ENCODE peak calls at places on chromosomes 5 and 9, in five cellular contexts. G, C, I, L and T are unnamed samples.

GRCh38 chr9:86659413-86660046 is 287.8 kb downstream of the GAS1 start:
- DNase-seq in C (no peak), I (no peak), L (no peak), G (no peak), T (no peak)

GRCh38 chr5:125214080-125214479 is 467.6 kb upstream of the ZNF608 start:
- DNase-seq in I (no peak), L (no peak), C (no peak), G (no peak), T (no peak)

GRCh38 chr9:73176450-73176875 is 24.8 kb downstream of the ANXA1 start:
- DNase-seq in C (no peak), L (peak), I (no peak), G (no peak), T (no peak)

GRCh38 chr9:16867571-16868311 is 2.7 kb downstream of the BNC2 start:
- DNase-seq in I (peak), L (no peak), C (no peak), G (no peak), T (no peak)

GRCh38 chr9:91131433-91131839 is 230.3 kb downstream of the AUH start:
- DNase-seq in G (no peak), C (no peak), L (peak), I (no peak), T (no peak)

GRCh38 chr9:113993838-113994540 is 84.1 kb downstream of the AMBP start:
- DNase-seq in I (peak), C (peak), G (no peak), L (no peak), T (no peak)

GRCh38 chr5:176466245-176466871 is 18.2 kb downstream of the FAF2 start:
- DNase-seq in I (peak), C (no peak), G (no peak), L (peak), T (peak)

GRCh38 chr5:120684749-120685415 is 220.8 kb downstream of the PRR16 start:
- DNase-seq in I (no peak), L (peak), C (no peak), G (no peak), T (no peak)

GRCh38 chr5:77630246-77631165 is 8.0 kb downstream of the OTP start:
- DNase-seq in L (peak), I (no peak), G (peak), C (peak), T (peak)

GRCh38 chr5:1527533-1528205 is 3.9 kb upstream of the LPCAT1 start:
- DNase-seq in C (no peak), I (no peak), G (no peak), L (no peak), T (no peak)

GRCh38 chr5:146706321-146706972 is 172.1 kb downstream of the PPP2R2B start:
- DNase-seq in I (no peak), G (no peak), C (peak), L (peak), T (no peak)

GRCh38 chr9:118459832-118460425 is 755.7 kb downstream of the TLR4 start:
- DNase-seq in I (no peak), C (no peak), L (no peak), G (no peak), T (no peak)

GRCh38 chr5:123717139-123717538 is 205.2 kb downstream of the CSNK1G3 start:
- DNase-seq in L (no peak), I (no peak), G (no peak), C (no peak), T (no peak)

GRCh38 chr9:35044071-35044470 is 28.4 kb downstream of the VCP start:
- DNase-seq in L (no peak), I (no peak), G (no peak), C (no peak), T (no peak)

GRCh38 chr9:121637441-121638222 is 13.8 kb upstream of the DAB2IP start:
- DNase-seq in G (no peak), I (no peak), C (no peak), L (no peak), T (no peak)

GRCh38 chr5:166358127-166358840 is 1933.2 kb upstream of the WWC1 start:
- DNase-seq in C (no peak), I (no peak), G (no peak), L (no peak), T (no peak)

GRCh38 chr9:23587433-23587832 is 238.6 kb downstream of the ELAVL2 start:
- DNase-seq in C (no peak), I (no peak), L (no peak), G (no peak), T (no peak)

GRCh38 chr5:23507278-23507685 is at the start of gene PRDM9:
- DNase-seq in I (peak), L (peak), C (peak), G (no peak), T (no peak)

GRCh38 chr5:4130819-4131218 is 535.2 kb downstream of the IRX1 start:
- DNase-seq in L (no peak), I (no peak), C (no peak), G (no peak), T (no peak)

GRCh38 chr9:13295556-13295955 is 16.1 kb upstream of the MPDZ start:
- DNase-seq in G (no peak), L (no peak), I (no peak), C (no peak), T (no peak)

GRCh38 chr5:56246769-56247168 is 13.6 kb upstream of the ANKRD55 start:
- DNase-seq in G (no peak), L (no peak), C (no peak), I (no peak), T (no peak)

GRCh38 chr9:109063765-109064164 is 50.5 kb upstream of the CTNNAL1 start:
- DNase-seq in C (no peak), G (no peak), I (no peak), L (no peak), T (no peak)

GRCh38 chr5:139262414-139263139 is 31.0 kb upstream of the MATR3 start:
- DNase-seq in I (peak), C (peak), G (peak), L (peak), T (peak)

GRCh38 chr5:139414601-139415121 is 10.8 kb upstream of the SPATA24 start:
- DNase-seq in L (no peak), G (no peak), I (no peak), C (no peak), T (no peak)

GRCh38 chr5:177403194-177403825 is 2.8 kb upstream of the PFN3 start:
- DNase-seq in I (no peak), L (peak), G (no peak), C (no peak), T (no peak)

GRCh38 chr9:89740722-89741121 is 135.9 kb downstream of the GADD45G start:
- DNase-seq in G (no peak), C (no peak), I (no peak), L (no peak), T (no peak)

GRCh38 chr9:136133191-136133958 is 14.7 kb upstream of the TMEM250 start:
- DNase-seq in C (no peak), L (no peak), I (no peak), G (peak), T (peak)

GRCh38 chr5:136133416-136134383 is 1.1 kb downstream of the SMAD5 start:
- DNase-seq in C (no peak), L (peak), G (peak), I (peak), T (no peak)

GRCh38 chr5:176446884-176447537 is 1.2 kb upstream of the FAF2 start:
- DNase-seq in C (no peak), L (no peak), G (peak), I (peak), T (no peak)

GRCh38 chr5:155700333-155700732 is 626.6 kb upstream of the SGCD start:
- DNase-seq in C (no peak), I (no peak), L (peak), G (peak), T (no peak)

GRCh38 chr9:114282507-114282906 is 40.4 kb upstream of the ORM1 start:
- DNase-seq in I (no peak), C (no peak), G (no peak), L (no peak), T (no peak)

GRCh38 chr9:100098241-100098886 is 436 bp downstream of the ERP44 start:
- DNase-seq in C (peak), I (peak), L (peak), G (peak), T (no peak)

DNA sequence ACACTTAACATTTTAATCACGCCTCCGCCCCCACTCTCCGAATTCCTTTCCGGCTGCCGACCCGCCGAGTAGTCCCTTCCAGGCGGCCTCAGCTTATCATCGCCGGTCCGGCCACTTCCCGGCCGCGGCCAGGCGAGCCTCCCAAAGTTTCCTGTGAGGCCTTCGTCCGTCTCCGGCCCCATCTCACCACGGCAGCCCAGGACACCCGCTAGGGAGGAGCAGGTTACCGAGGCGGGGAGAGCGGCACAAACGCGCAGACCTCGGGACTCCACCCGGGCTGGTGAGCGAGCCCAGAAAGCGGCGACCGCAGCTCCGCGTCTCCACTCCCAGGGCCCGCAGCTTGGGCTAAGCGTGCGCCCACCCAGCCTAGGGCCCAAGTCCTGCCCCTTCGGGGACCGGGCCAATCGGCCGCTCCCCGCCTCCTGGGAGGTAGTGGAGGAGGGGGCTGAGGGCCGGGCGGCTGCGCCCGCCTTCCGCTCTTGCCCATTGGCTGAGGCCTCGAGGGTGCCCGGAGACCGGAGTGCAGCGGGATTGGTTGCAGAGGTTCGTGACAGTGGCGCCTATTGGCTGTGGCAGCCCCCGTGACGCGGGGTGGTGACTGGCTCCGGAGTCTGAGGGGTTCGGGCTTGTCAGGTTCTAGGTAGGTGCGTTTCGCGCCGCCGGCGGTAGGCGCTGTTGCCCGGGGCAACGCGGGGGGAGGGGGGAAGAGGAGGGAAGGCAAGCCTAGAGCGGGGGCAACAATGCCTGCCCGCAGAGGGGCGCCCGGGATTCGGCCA is 845 bp downstream of the FER start:
- DNase-seq in L (peak), C (peak), G (peak), I (peak), T (peak)
- TF ChIP-seq CTCF in L (peak), C (peak), G (no peak), I (peak), T (peak)

GRCh38 chr5:131110256-131110594 is 54.8 kb downstream of the HINT1 start:
- DNase-seq in L (no peak), C (no peak), I (no peak), G (no peak), T (no peak)
- TF ChIP-seq CTCF in L (no peak), C (no peak), I (no peak), G (no peak), T (no peak)

GRCh38 chr5:61783481-61783880 is 451.4 kb downstream of the ZSWIM6 start:
- DNase-seq in I (no peak), L (no peak), G (no peak), C (no peak), T (no peak)
- TF ChIP-seq CTCF in I (no peak), L (no peak), G (no peak), C (no peak), T (no peak)

DNA sequence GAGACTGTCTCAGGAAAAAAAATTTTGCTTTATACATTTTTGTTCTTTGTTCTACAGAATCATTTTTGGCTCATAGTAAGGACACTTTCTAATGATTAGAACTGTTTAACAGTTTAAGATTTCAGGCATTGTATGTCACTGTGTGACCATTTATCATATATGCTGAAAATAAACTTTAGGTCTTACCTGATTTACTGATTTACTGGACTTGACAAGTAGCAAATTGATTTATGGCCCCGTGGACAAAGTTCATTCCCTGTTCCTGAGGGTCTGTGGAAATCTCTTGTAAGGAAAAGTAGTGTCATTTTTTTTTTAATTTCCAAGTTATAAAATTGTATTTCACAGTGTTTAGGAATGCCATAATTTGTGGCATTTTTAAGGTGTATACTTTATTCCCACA is 40.7 kb downstream of the KIF2A start:
- DNase-seq in G (no peak), L (no peak), C (no peak), I (no peak), T (no peak)
- TF ChIP-seq CTCF in G (no peak), L (no peak), C (no peak), I (no peak), T (no peak)